ENCODE peak calls at places on chromosomes 1 and 21, in four cellular contexts. One of them, this sample, is unnamed.

GRCh38 chr1:42334240-42335049 is 590 bp downstream of the FOXJ3 start:
- DNase-seq in amniotic stem cell: no peak
- DNase-seq in kidney glomerular epithelial cell: peak; percentile 20
- DNase-seq in NCI-H2107: no peak
- DNase-seq in this sample: no peak

GRCh38 chr1:26234644-26235384 is 814 bp downstream of the CEP85 start:
- DNase-seq in amniotic stem cell: no peak
- DNase-seq in NCI-H2107: no peak
- DNase-seq in kidney glomerular epithelial cell: peak; percentile 14
- DNase-seq in this sample: no peak

GRCh38 chr1:200960236-200960947 is 63.1 kb downstream of the KIF21B start:
- DNase-seq in amniotic stem cell: no peak
- DNase-seq in NCI-H2107: no peak
- DNase-seq in kidney glomerular epithelial cell: no peak
- DNase-seq in this sample: no peak

GRCh38 chr1:66331641-66332523 is 202.1 kb upstream of the SGIP1 start:
- DNase-seq in NCI-H2107: no peak
- DNase-seq in kidney glomerular epithelial cell: peak; percentile 59
- DNase-seq in amniotic stem cell: peak; percentile 40
- DNase-seq in this sample: peak; percentile 80

GRCh38 chr21:46227811-46228344 is 696 bp downstream of the LSS start:
- DNase-seq in amniotic stem cell: no peak
- DNase-seq in NCI-H2107: no peak
- DNase-seq in kidney glomerular epithelial cell: no peak
- DNase-seq in this sample: no peak

GRCh38 chr1:57325117-57325516 is 98.7 kb downstream of the DAB1 start:
- DNase-seq in NCI-H2107: no peak
- DNase-seq in amniotic stem cell: no peak
- DNase-seq in kidney glomerular epithelial cell: no peak
- DNase-seq in this sample: no peak

GRCh38 chr1:106978477-106979322 is 77.8 kb upstream of the PRMT6 start:
- DNase-seq in kidney glomerular epithelial cell: no peak
- DNase-seq in NCI-H2107: no peak
- DNase-seq in amniotic stem cell: no peak
- DNase-seq in this sample: no peak

GRCh38 chr1:47229031-47229831 is 2.8 kb downstream of the TAL1 start:
- DNase-seq in amniotic stem cell: no peak
- DNase-seq in NCI-H2107: no peak
- DNase-seq in kidney glomerular epithelial cell: no peak
- DNase-seq in this sample: no peak

GRCh38 chr1:95043141-95043980 is 29.4 kb downstream of the ALG14 start:
- DNase-seq in kidney glomerular epithelial cell: peak; percentile 88
- DNase-seq in NCI-H2107: peak; percentile 62
- DNase-seq in amniotic stem cell: peak; percentile 68
- DNase-seq in this sample: peak; percentile 52

GRCh38 chr1:42324398-42325013 is 10.5 kb downstream of the FOXJ3 start:
- DNase-seq in NCI-H2107: no peak
- DNase-seq in amniotic stem cell: no peak
- DNase-seq in kidney glomerular epithelial cell: no peak
- DNase-seq in this sample: no peak

GRCh38 chr1:246329900-246330299 is 177.2 kb downstream of the SMYD3 start:
- DNase-seq in amniotic stem cell: no peak
- DNase-seq in kidney glomerular epithelial cell: no peak
- DNase-seq in NCI-H2107: no peak
- DNase-seq in this sample: no peak

GRCh38 chr1:972726-973458 is 6.6 kb downstream of the PLEKHN1 start:
- DNase-seq in amniotic stem cell: no peak
- DNase-seq in NCI-H2107: no peak
- DNase-seq in kidney glomerular epithelial cell: no peak
- DNase-seq in this sample: no peak

GRCh38 chr1:203288351-203288894 is 16.9 kb upstream of the BTG2 start:
- DNase-seq in amniotic stem cell: no peak
- DNase-seq in kidney glomerular epithelial cell: no peak
- DNase-seq in NCI-H2107: no peak
- DNase-seq in this sample: no peak

GRCh38 chr21:34693192-34693810 is 24.5 kb downstream of the CLIC6 start:
- DNase-seq in amniotic stem cell: peak; percentile 40
- DNase-seq in kidney glomerular epithelial cell: peak; percentile 52
- DNase-seq in NCI-H2107: no peak
- DNase-seq in this sample: peak; percentile 48

GRCh38 chr1:55310517-55310927 is 95.4 kb upstream of the USP24 start:
- DNase-seq in kidney glomerular epithelial cell: peak; percentile 98
- DNase-seq in amniotic stem cell: peak; percentile 91
- DNase-seq in NCI-H2107: no peak
- DNase-seq in this sample: peak; percentile 96

GRCh38 chr1:204997616-204998015 is 45.4 kb upstream of the CNTN2 start:
- DNase-seq in amniotic stem cell: no peak
- DNase-seq in kidney glomerular epithelial cell: no peak
- DNase-seq in NCI-H2107: no peak
- DNase-seq in this sample: no peak

GRCh38 chr1:229436178-229436577 is 2.3 kb upstream of the ACTA1 start:
- DNase-seq in kidney glomerular epithelial cell: no peak
- DNase-seq in NCI-H2107: no peak
- DNase-seq in amniotic stem cell: no peak
- DNase-seq in this sample: no peak

GRCh38 chr1:10622896-10623295 is 148.1 kb downstream of the PEX14 start:
- DNase-seq in NCI-H2107: no peak
- DNase-seq in kidney glomerular epithelial cell: no peak
- DNase-seq in amniotic stem cell: no peak
- DNase-seq in this sample: no peak

GRCh38 chr1:48966583-48966982 is 189.9 kb upstream of the BEND5 start:
- DNase-seq in amniotic stem cell: no peak
- DNase-seq in NCI-H2107: no peak
- DNase-seq in kidney glomerular epithelial cell: peak; percentile 36
- DNase-seq in this sample: no peak

GRCh38 chr1:232767381-232768074 is 37.7 kb upstream of the MAP10 start:
- DNase-seq in amniotic stem cell: peak; percentile 2
- DNase-seq in NCI-H2107: no peak
- DNase-seq in kidney glomerular epithelial cell: peak; percentile 64
- DNase-seq in this sample: peak; percentile 22

GRCh38 chr1:227037121-227037520 is 97.0 kb downstream of the COQ8A start:
- DNase-seq in amniotic stem cell: no peak
- DNase-seq in NCI-H2107: no peak
- DNase-seq in kidney glomerular epithelial cell: no peak
- DNase-seq in this sample: no peak

GRCh38 chr21:37445228-37445627 is 78.7 kb downstream of the DYRK1A start:
- DNase-seq in NCI-H2107: no peak
- DNase-seq in amniotic stem cell: no peak
- DNase-seq in kidney glomerular epithelial cell: no peak
- DNase-seq in this sample: no peak

GRCh38 chr1:237133921-237134320 is 91.9 kb downstream of the RYR2 start:
- DNase-seq in amniotic stem cell: no peak
- DNase-seq in kidney glomerular epithelial cell: no peak
- DNase-seq in NCI-H2107: no peak
- DNase-seq in this sample: no peak

GRCh38 chr1:16189003-16189402 is 23.4 kb downstream of the ARHGEF19 start:
- DNase-seq in kidney glomerular epithelial cell: no peak
- DNase-seq in NCI-H2107: no peak
- DNase-seq in amniotic stem cell: no peak
- DNase-seq in this sample: no peak

GRCh38 chr1:36782785-36783184 is 251.5 kb downstream of the GRIK3 start:
- DNase-seq in NCI-H2107: no peak
- DNase-seq in amniotic stem cell: no peak
- DNase-seq in kidney glomerular epithelial cell: no peak
- DNase-seq in this sample: no peak

GRCh38 chr21:43739648-43740435 is 20.9 kb downstream of the PDXK start:
- DNase-seq in kidney glomerular epithelial cell: no peak
- DNase-seq in amniotic stem cell: no peak
- DNase-seq in NCI-H2107: no peak
- DNase-seq in this sample: no peak

GRCh38 chr1:51263147-51263850 is 27.2 kb downstream of the RNF11 start:
- DNase-seq in kidney glomerular epithelial cell: no peak
- DNase-seq in amniotic stem cell: no peak
- DNase-seq in NCI-H2107: no peak
- DNase-seq in this sample: no peak

GRCh38 chr1:21099034-21099868 is 77.4 kb downstream of the EIF4G3 start:
- DNase-seq in amniotic stem cell: no peak
- DNase-seq in NCI-H2107: no peak
- DNase-seq in kidney glomerular epithelial cell: no peak
- DNase-seq in this sample: no peak

GRCh38 chr1:150808134-150808533 is at the start of gene CTSK:
- DNase-seq in kidney glomerular epithelial cell: no peak
- DNase-seq in NCI-H2107: no peak
- DNase-seq in amniotic stem cell: no peak
- DNase-seq in this sample: no peak

GRCh38 chr1:157438236-157439012 is 113.9 kb downstream of the FCRL5 start:
- DNase-seq in kidney glomerular epithelial cell: no peak
- DNase-seq in amniotic stem cell: no peak
- DNase-seq in NCI-H2107: no peak
- DNase-seq in this sample: no peak

GRCh38 chr1:221497051-221497450 is 244.8 kb downstream of the DUSP10 start:
- DNase-seq in NCI-H2107: no peak
- DNase-seq in amniotic stem cell: no peak
- DNase-seq in kidney glomerular epithelial cell: no peak
- DNase-seq in this sample: no peak

GRCh38 chr1:245648749-245649517 is 494.1 kb downstream of the KIF26B start:
- DNase-seq in kidney glomerular epithelial cell: no peak
- DNase-seq in NCI-H2107: no peak
- DNase-seq in amniotic stem cell: no peak
- DNase-seq in this sample: no peak

GRCh38 chr1:39779821-39780220 is 8.7 kb upstream of the OXCT2 start:
- DNase-seq in amniotic stem cell: no peak
- DNase-seq in NCI-H2107: no peak
- DNase-seq in kidney glomerular epithelial cell: no peak
- DNase-seq in this sample: no peak

GRCh38 chr1:996851-997727 is 2.8 kb downstream of the HES4 start:
- DNase-seq in amniotic stem cell: no peak
- DNase-seq in kidney glomerular epithelial cell: no peak
- DNase-seq in NCI-H2107: no peak
- DNase-seq in this sample: no peak